ENCODE peak calls at places on chromosome 17, in four cellular contexts. Q is HCT116, B is K562, X is IMR-90. V is an unnamed sample. For H3K4me1 and H3K36me3, the result is how much of the 10 kb centered on the place peaks cover.

GRCh38 chr17:49218941-49219913 is 8.7 kb downstream of the ABI3 start:
- DNase-seq in B (peak), X (no peak), Q (no peak), V (peak)

GRCh38 chr17:20066253-20066652 is 57.1 kb downstream of the SPECC1 start:
- DNase-seq in X (peak), Q (no peak), B (no peak), V (no peak)

GRCh38 chr17:40122466-40122943 is 734 bp downstream of the MSL1 start:
- DNase-seq in Q (no peak), X (peak), B (peak), V (peak)

GRCh38 chr17:78125976-78126894 is 2.3 kb downstream of the TMC6 start:
- DNase-seq in X (no peak), B (peak), Q (no peak), V (peak)

GRCh38 chr17:30547778-30548177 is 70.6 kb downstream of the GOSR1 start:
- DNase-seq in Q (no peak), X (no peak), B (no peak), V (no peak)

GRCh38 chr17:59154335-59154720 is 658 bp downstream of the SKA2 start:
- DNase-seq in Q (no peak), B (peak), X (peak), V (peak)

GRCh38 chr17:14919049-14919545 is 346.0 kb downstream of the PMP22 start:
- DNase-seq in Q (no peak), B (no peak), X (no peak), V (no peak)

GRCh38 chr17:32265896-32266388 is 310 bp downstream of the RHBDL3 start:
- DNase-seq in Q (no peak), B (no peak), X (no peak), V (no peak)

GRCh38 chr17:64505320-64506200 is 529 bp downstream of the DDX5 start:
- DNase-seq in Q (peak), B (peak), X (peak), V (peak)

GRCh38 chr17:4633643-4634042 is 7.8 kb downstream of the ALOX15 start:
- DNase-seq in B (no peak), Q (no peak), X (no peak), V (no peak)

GRCh38 chr17:43175213-43176118 is 4.5 kb downstream of the NBR1 start:
- DNase-seq in B (no peak), X (peak), Q (no peak), V (no peak)

GRCh38 chr17:44707755-44708400 is 587 bp upstream of the DBF4B start:
- DNase-seq in B (peak), X (no peak), Q (no peak), V (no peak)

GRCh38 chr17:49582789-49583188 is 7.1 kb downstream of the NXPH3 start:
- DNase-seq in X (peak), B (no peak), Q (no peak), V (no peak)

GRCh38 chr17:63120406-63120805 is 154.4 kb downstream of the TANC2 start:
- DNase-seq in X (peak), B (no peak), Q (no peak), V (no peak)

GRCh38 chr17:73166731-73167581 is 2.1 kb downstream of the SSTR2 start:
- DNase-seq in Q (no peak), X (no peak), B (no peak), V (no peak)

GRCh38 chr17:57918017-57918895 is 37.0 kb downstream of the CUEDC1 start:
- DNase-seq in Q (no peak), X (peak), B (peak), V (no peak)

GRCh38 chr17:74006366-74006765 is 197.1 kb upstream of the RPL38 start:
- DNase-seq in X (no peak), B (no peak), Q (no peak), V (no peak)

GRCh38 chr17:59892251-59892848 is 393 bp downstream of the TUBD1 start:
- DNase-seq in X (no peak), B (peak), Q (no peak), V (no peak)

GRCh38 chr17:11986939-11987329 is 10.3 kb downstream of the ZNF18 start:
- DNase-seq in Q (peak), B (peak), X (peak), V (no peak)

GRCh38 chr17:76446449-76447231 is 6.3 kb downstream of the UBE2O start:
- DNase-seq in X (peak), Q (peak), B (peak), V (no peak)

GRCh38 chr17:46810837-46811236 is 7.7 kb downstream of the WNT3 start:
- DNase-seq in X (no peak), Q (no peak), B (no peak), V (no peak)

GRCh38 chr17:37107406-37108083 is 158.8 kb downstream of the AATF start:
- DNase-seq in Q (no peak), X (peak), B (no peak), V (peak)

GRCh38 chr17:77363821-77364361 is 223.1 kb downstream of the SEC14L1 start:
- DNase-seq in X (peak), B (peak), Q (no peak), V (peak)

GRCh38 chr17:63358111-63358839 is 87.8 kb downstream of the CYB561 start:
- DNase-seq in X (peak), B (no peak), Q (no peak), V (no peak)

GRCh38 chr17:79996291-79996690 is 39.4 kb downstream of the TBC1D16 start:
- DNase-seq in Q (no peak), B (no peak), X (no peak), V (no peak)

GRCh38 chr17:64661981-64662773 is at the start of gene SMURF2:
- DNase-seq in B (peak), X (peak), Q (no peak), V (peak)

GRCh38 chr17:57588086-57588485 is 157.0 kb downstream of the CCDC182 start:
- DNase-seq in Q (no peak), X (no peak), B (no peak), V (no peak)

GRCh38 chr17:77884967-77885641 is 73.4 kb upstream of the TNRC6C start:
- DNase-seq in X (no peak), B (no peak), Q (no peak), V (peak)

GRCh38 chr17:5203908-5204294 is 12.2 kb upstream of the ZNF594 start:
- DNase-seq in X (peak), B (no peak), Q (no peak), V (no peak)

GRCh38 chr17:28368915-28369683 is 1.0 kb downstream of the VTN start:
- DNase-seq in B (no peak), Q (no peak), X (no peak), V (no peak)

GRCh38 chr17:20010099-20010863 is 1.1 kb downstream of the SPECC1 start:
- DNase-seq in X (peak), B (peak), Q (peak), V (peak)

GRCh38 chr17:32269377-32269776 is 3.7 kb downstream of the RHBDL3 start:
- DNase-seq in B (no peak), X (no peak), Q (no peak), V (no peak)

GRCh38 chr17:66040402-66040801 is 151.5 kb downstream of the CEP112 start:
- DNase-seq in Q (peak), B (no peak), X (no peak), V (no peak)

GRCh38 chr17:50689251-50689650 is 18.5 kb downstream of the ANKRD40 start:
- DNase-seq in X (peak), Q (no peak), B (no peak), V (peak)

GRCh38 chr17:63946440-63947363 is 14.6 kb upstream of the CD79B start:
- DNase-seq in Q (peak), X (peak), B (peak), V (peak)

GRCh38 chr17:16950488-16950887 is 21.4 kb downstream of the TNFRSF13B start:
- DNase-seq in Q (no peak), X (no peak), B (no peak), V (no peak)
- TF ChIP-seq CTCF in Q (no peak), X (no peak), B (no peak), V (no peak)

DNA sequence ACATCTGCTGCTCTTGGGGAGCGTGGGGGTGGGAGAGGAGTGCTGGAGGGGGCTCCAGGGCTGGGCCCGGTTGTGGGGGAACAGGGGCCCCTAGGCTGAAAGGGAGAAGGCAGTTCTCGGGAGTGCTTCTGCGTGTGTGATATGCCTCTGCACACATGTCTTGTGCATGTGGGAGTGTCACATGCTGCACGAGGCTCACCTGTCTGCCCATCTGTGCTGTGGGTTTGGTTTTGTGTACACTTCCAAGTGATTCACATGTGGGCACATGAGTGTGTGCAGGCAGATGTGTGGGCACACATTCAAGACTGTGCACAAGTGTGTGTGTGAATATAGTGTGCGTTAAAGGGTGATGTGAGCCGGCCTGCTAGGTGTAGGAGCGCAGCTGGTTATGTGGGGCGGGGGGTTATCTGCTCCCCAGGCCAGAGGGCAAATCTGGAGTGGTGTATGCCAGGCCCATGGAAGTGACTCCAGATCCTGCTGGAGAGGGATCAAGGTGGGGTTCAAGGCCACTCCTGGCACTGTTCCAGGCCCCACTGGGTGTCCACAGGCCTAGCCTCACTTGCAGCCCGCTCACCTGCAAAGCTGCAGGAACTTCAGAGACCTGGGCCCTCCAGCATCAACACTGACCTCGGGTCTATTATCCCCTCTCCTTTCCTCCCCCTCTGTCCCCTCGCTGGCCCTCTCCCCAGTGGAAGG is 3.8 kb upstream of the BAHCC1 start:
- DNase-seq in X (no peak), Q (no peak), B (no peak), V (no peak)
- H3K4me1 ChIP-seq in X (under half), Q (under half), B (half or more), V (under half)

DNA sequence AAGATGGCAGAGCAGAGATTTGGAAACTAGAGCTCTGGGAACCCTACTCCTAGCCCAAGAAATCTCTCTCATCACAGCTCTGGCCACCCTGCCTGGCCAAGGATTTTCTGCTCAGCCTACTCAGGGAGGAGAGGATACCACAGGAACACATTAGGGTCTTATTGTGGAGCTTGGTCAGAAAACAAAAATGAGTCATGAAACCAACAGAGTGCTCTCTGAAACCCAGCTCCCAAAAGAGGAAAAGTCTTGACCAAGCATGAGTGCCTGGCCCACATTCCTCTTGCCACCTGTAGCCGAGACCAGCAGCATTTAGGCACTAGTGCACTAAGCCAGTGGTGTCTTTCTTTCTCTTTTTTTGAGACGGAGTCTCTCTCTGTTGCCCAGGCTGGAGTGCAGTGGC is 18.1 kb downstream of the SLC13A5 start:
- DNase-seq in Q (no peak), X (no peak), B (no peak), V (no peak)
- H3K36me3 ChIP-seq in Q (under half), X (under half), B (under half), V (under half)

GRCh38 chr17:41167561-41167960 is 460 bp downstream of the KRTAP4-3 start:
- DNase-seq in Q (no peak), B (no peak), X (no peak), V (peak)
- TF ChIP-seq CTCF in Q (no peak), B (no peak), X (no peak), V (no peak)

GRCh38 chr17:38584350-38584925 is 21.3 kb downstream of the SRCIN1 start:
- DNase-seq in Q (no peak), X (peak), B (peak), V (peak)
- H3K4me1 ChIP-seq in Q (under half), X (under half), B (under half), V (under half)

GRCh38 chr17:1473170-1473569 is 17.1 kb upstream of the CRK start:
- DNase-seq in X (no peak), Q (no peak), B (no peak), V (no peak)
- H3K36me3 ChIP-seq in X (half or more), Q (under half), B (under half), V (under half)

GRCh38 chr17:163514-164103 is 17.8 kb downstream of the DOC2B start:
- DNase-seq in Q (no peak), B (peak), X (no peak), V (no peak)
- TF ChIP-seq CTCF in Q (no peak), B (peak), X (no peak), V (no peak)

GRCh38 chr17:39099686-39100293 is 51.6 kb downstream of the PLXDC1 start:
- DNase-seq in X (peak), B (no peak), Q (no peak), V (peak)

GRCh38 chr17:39097159-39097519 is 54.3 kb downstream of the PLXDC1 start:
- DNase-seq in X (no peak), Q (no peak), B (no peak), V (no peak)

GRCh38 chr17:39097537-39097936 is 53.9 kb downstream of the PLXDC1 start:
- DNase-seq in X (no peak), Q (no peak), B (no peak), V (no peak)

GRCh38 chr17:39100530-39100929 is 50.9 kb downstream of the PLXDC1 start:
- DNase-seq in X (no peak), Q (no peak), B (no peak), V (no peak)

DNA sequence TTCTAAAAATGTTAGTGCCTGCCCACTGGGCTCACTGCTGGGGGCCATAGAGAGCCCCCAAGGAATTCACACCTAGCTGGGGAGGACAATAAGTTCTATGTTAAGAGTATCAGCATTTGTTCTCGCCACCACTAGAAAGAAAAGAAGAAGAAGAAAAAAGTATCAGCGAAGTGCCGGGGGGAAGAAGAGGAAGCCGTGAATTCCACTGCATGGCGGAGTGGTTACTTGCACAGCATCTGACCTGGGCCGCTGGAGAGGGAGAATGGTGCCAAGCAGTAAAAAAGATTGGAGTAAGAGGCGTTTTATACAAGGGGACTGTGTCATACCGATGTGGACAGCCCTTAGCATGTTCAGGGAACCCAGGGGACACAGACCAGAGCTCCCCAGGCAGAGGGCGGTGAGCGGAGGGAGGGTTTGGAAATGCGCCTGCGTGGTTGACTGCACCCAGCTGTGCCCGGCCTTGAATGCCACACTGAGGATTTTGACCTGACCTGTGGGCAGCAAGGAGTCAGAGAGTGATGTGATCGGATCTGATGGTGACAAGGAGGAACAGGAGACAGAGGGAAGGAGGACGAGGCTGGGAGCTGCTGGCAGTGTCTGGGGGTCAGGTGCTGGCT is 52.9 kb downstream of the PLXDC1 start:
- DNase-seq in Q (no peak), X (no peak), B (no peak), V (no peak)
- H3K4me1 ChIP-seq in Q (under half), X (under half), B (under half), V (under half)